ENCODE peak calls at places on chromosomes 11 and 22, in four cellular contexts. G is HS-27A, F is T follicular helper cell, L is HT-29. J is an unnamed sample.

GRCh38 chr11:35740061-35740824 is 77.7 kb downstream of the TRIM44 start:
- DNase-seq in F (no peak), L (no peak), G (no peak), J (no peak)

GRCh38 chr11:8369592-8370205 is 106.0 kb upstream of the LMO1 start:
- DNase-seq in L (no peak), F (no peak), G (no peak), J (no peak)

GRCh38 chr11:27277843-27278242 is 85.2 kb downstream of the CCDC34 start:
- DNase-seq in L (no peak), F (no peak), G (no peak), J (no peak)

GRCh38 chr11:75195164-75195962 is 44.5 kb downstream of the SLCO2B1 start:
- DNase-seq in L (no peak), F (no peak), G (no peak), J (no peak)

GRCh38 chr22:39973656-39974055 is 13.5 kb downstream of the TMA7B start:
- DNase-seq in L (no peak), G (no peak), F (no peak), J (no peak)

GRCh38 chr11:116282481-116282880 is 490.3 kb downstream of the BUD13 start:
- DNase-seq in G (no peak), F (no peak), L (no peak), J (no peak)

GRCh38 chr22:46196268-46196667 is 45.9 kb downstream of the PPARA start:
- DNase-seq in L (no peak), G (no peak), F (no peak), J (no peak)

GRCh38 chr22:37752189-37753061 is 55.3 kb upstream of the GCAT start:
- DNase-seq in L (peak; percentile 94), F (no peak), G (peak; percentile 97), J (peak; percentile 94)

GRCh38 chr11:44585421-44585820 is 20.0 kb downstream of the CD82 start:
- DNase-seq in L (no peak), G (no peak), F (no peak), J (no peak)

GRCh38 chr11:11972148-11972547 is 36.3 kb downstream of the DKK3 start:
- DNase-seq in G (no peak), L (no peak), F (no peak), J (no peak)

GRCh38 chr11:115623021-115623451 is 118.8 kb upstream of the CADM1 start:
- DNase-seq in G (no peak), L (no peak), F (no peak), J (peak; percentile 97)

GRCh38 chr11:6735306-6735705 is 36.5 kb downstream of the OR2AG2 start:
- DNase-seq in G (no peak), L (no peak), F (no peak), J (no peak)

GRCh38 chr11:8720868-8721739 is 38.5 kb downstream of the RPL27A start:
- DNase-seq in G (no peak), L (peak; percentile 80), F (no peak), J (no peak)

GRCh38 chr11:24064309-24064903 is 432.4 kb upstream of the LUZP2 start:
- DNase-seq in G (no peak), F (no peak), L (no peak), J (no peak)

GRCh38 chr11:93775289-93775688 is 8.8 kb upstream of the MED17 start:
- DNase-seq in G (no peak), L (peak; percentile 30), F (no peak), J (no peak)

GRCh38 chr11:95729462-95729861 is 60.1 kb downstream of the FAM76B start:
- DNase-seq in F (no peak), G (no peak), L (no peak), J (no peak)

GRCh38 chr11:18790820-18791174 is 801 bp downstream of the PTPN5 start:
- DNase-seq in F (no peak), G (no peak), L (no peak), J (no peak)

GRCh38 chr11:12724301-12725046 is 50.3 kb downstream of the TEAD1 start:
- DNase-seq in L (peak; percentile 100), G (peak; percentile 86), F (no peak), J (peak; percentile 66)

GRCh38 chr11:22441831-22442230 is 103.7 kb downstream of the SLC17A6 start:
- DNase-seq in F (no peak), L (no peak), G (no peak), J (no peak)

GRCh38 chr22:37817705-37818311 is 5.4 kb upstream of the GALR3 start:
- DNase-seq in F (peak; percentile 66), G (no peak), L (peak; percentile 84), J (no peak)

GRCh38 chr11:66172146-66172545 is 96.3 kb upstream of the RAB1B start:
- DNase-seq in F (no peak), G (no peak), L (no peak), J (no peak)

GRCh38 chr11:90176069-90176468 is 41.6 kb downstream of the NAALAD2 start:
- DNase-seq in L (no peak), F (no peak), G (no peak), J (no peak)

GRCh38 chr22:45163417-45164216 is at the start of gene NUP50:
- DNase-seq in G (peak; percentile 78), F (peak; percentile 95), L (peak; percentile 91), J (peak; percentile 75)

GRCh38 chr11:23789938-23790371 is 706.9 kb upstream of the LUZP2 start:
- DNase-seq in F (no peak), L (peak; percentile 70), G (no peak), J (peak; percentile 40)

GRCh38 chr11:12243511-12243910 is 133.1 kb downstream of the MICAL2 start:
- DNase-seq in L (no peak), F (no peak), G (no peak), J (no peak)

GRCh38 chr11:104529916-104530315 is 366.0 kb upstream of the PDGFD start:
- DNase-seq in G (no peak), F (no peak), L (no peak), J (no peak)

GRCh38 chr11:82733444-82734119 is at the start of gene FAM181B:
- DNase-seq in L (no peak), G (no peak), F (no peak), J (no peak)

GRCh38 chr11:87809256-87809655 is 366.0 kb downstream of the RAB38 start:
- DNase-seq in F (no peak), L (no peak), G (no peak), J (no peak)

GRCh38 chr22:19757140-19757984 is 3.2 kb upstream of the TBX1 start:
- DNase-seq in G (no peak), L (no peak), F (no peak), J (no peak)

GRCh38 chr22:49514211-49514610 is 313.5 kb downstream of the BRD1 start:
- DNase-seq in G (no peak), L (no peak), F (no peak), J (no peak)

J was measured in retinal pigment epithelial cell.